ENCODE peak calls at places on chromosomes 13 and 19, in six cellular contexts. Q is WTC11; W is stimulated activated CD8-positive, alpha-beta memory T cell treated with anti-CD3 and anti-CD28 coated beads, Interleukin-4, amount 100 ng/mL, for 1 hour; L is breast epithelium; P is fibroblast of gingiva; V is pancreas. Y is an unnamed sample.

GRCh38 chr19:48491793-48492123 is 19.9 kb downstream of the LMTK3 start:
- DNase-seq in Q (peak), W (no peak), L (no peak), P (no peak), V (no peak), Y (no peak)

GRCh38 chr13:26498524-26499208 is 58.8 kb upstream of the WASF3 start:
- DNase-seq in Q (no peak), W (no peak), L (no peak), P (no peak), V (no peak), Y (no peak)

GRCh38 chr13:87093399-87093798 is 577.8 kb upstream of the SLITRK5 start:
- DNase-seq in Q (no peak), W (no peak), L (no peak), P (no peak), V (no peak), Y (no peak)

GRCh38 chr19:6276447-6276846 is 3.3 kb downstream of the MLLT1 start:
- DNase-seq in Q (no peak), W (no peak), L (peak), P (peak), V (no peak), Y (no peak)

GRCh38 chr13:24644051-24644450 is 36.2 kb upstream of the ATP12A start:
- DNase-seq in Q (no peak), W (no peak), L (no peak), P (peak), V (no peak), Y (no peak)

GRCh38 chr19:46605356-46605821 is 4.3 kb downstream of the CALM3 start:
- DNase-seq in Q (peak), W (no peak), L (no peak), P (no peak), V (no peak), Y (no peak)

GRCh38 chr13:71873418-71874276 is 6.6 kb upstream of the DACH1 start:
- DNase-seq in Q (no peak), W (no peak), L (no peak), P (no peak), V (no peak), Y (no peak)

GRCh38 chr19:10353793-10354391 is 14.5 kb upstream of the ICAM3 start:
- DNase-seq in Q (peak), W (no peak), L (no peak), P (no peak), V (no peak), Y (peak)

GRCh38 chr13:51271008-51271407 is 48.8 kb downstream of the FAM124A start:
- DNase-seq in Q (no peak), W (no peak), L (no peak), P (no peak), V (no peak), Y (no peak)

GRCh38 chr13:22773475-22773874 is 407.3 kb upstream of the SGCG start:
- DNase-seq in Q (no peak), W (no peak), L (no peak), P (no peak), V (no peak), Y (no peak)

GRCh38 chr19:34213283-34213682 is 41.0 kb downstream of the LSM14A start:
- DNase-seq in Q (no peak), W (no peak), L (no peak), P (no peak), V (no peak), Y (no peak)

GRCh38 chr13:67353031-67353430 is 122.9 kb upstream of the PCDH9 start:
- DNase-seq in Q (no peak), W (no peak), L (no peak), P (no peak), V (no peak), Y (no peak)

GRCh38 chr13:29903524-29903923 is 53.1 kb upstream of the UBL3 start:
- DNase-seq in Q (no peak), W (no peak), L (no peak), P (no peak), V (no peak), Y (no peak)

GRCh38 chr19:35869327-35870123 is 1.2 kb downstream of the APLP1 start:
- DNase-seq in Q (peak), W (no peak), L (peak), P (peak), V (peak), Y (peak)

GRCh38 chr13:27971776-27972618 is 2.9 kb upstream of the CDX2 start:
- DNase-seq in Q (no peak), W (no peak), L (no peak), P (no peak), V (no peak), Y (no peak)

GRCh38 chr13:78524936-78525335 is 78.4 kb downstream of the POU4F1 start:
- DNase-seq in Q (no peak), W (no peak), L (no peak), P (no peak), V (no peak), Y (no peak)

GRCh38 chr19:45901432-45901903 is 945 bp downstream of the MYPOP start:
- DNase-seq in Q (peak), W (no peak), L (no peak), P (peak), V (peak), Y (no peak)

GRCh38 chr19:41226053-41226873 is 7.2 kb downstream of the AXL start:
- DNase-seq in Q (peak), W (no peak), L (peak), P (peak), V (peak), Y (no peak)

GRCh38 chr13:32535140-32535539 is 3.5 kb downstream of the N4BP2L2 start:
- DNase-seq in Q (no peak), W (no peak), L (no peak), P (no peak), V (no peak), Y (no peak)

GRCh38 chr19:16764793-16765433 is 45.3 kb downstream of the NWD1 start:
- DNase-seq in Q (no peak), W (no peak), L (no peak), P (no peak), V (no peak), Y (no peak)

GRCh38 chr13:110915874-110916670 is 1.2 kb upstream of the ANKRD10 start:
- DNase-seq in Q (no peak), W (no peak), L (no peak), P (peak), V (no peak), Y (no peak)

GRCh38 chr13:101747039-101747438 is 294.6 kb downstream of the ITGBL1 start:
- DNase-seq in Q (no peak), W (no peak), L (no peak), P (no peak), V (no peak), Y (no peak)

GRCh38 chr13:30618186-30618937 is 642 bp downstream of the USPL1 start:
- DNase-seq in Q (no peak), W (no peak), L (no peak), P (no peak), V (peak), Y (peak)

GRCh38 chr19:48780684-48781391 is 25.5 kb downstream of the FGF21 start:
- DNase-seq in Q (no peak), W (no peak), L (no peak), P (no peak), V (peak), Y (no peak)

GRCh38 chr13:87622921-87623320 is 48.2 kb upstream of the SLITRK5 start:
- DNase-seq in Q (no peak), W (no peak), L (no peak), P (no peak), V (no peak), Y (no peak)

GRCh38 chr13:114035583-114036501 is 62.0 kb upstream of the C13orf46 start:
- DNase-seq in Q (no peak), W (no peak), L (peak), P (peak), V (no peak), Y (no peak)

GRCh38 chr19:33444993-33445751 is 71.7 kb downstream of the CEBPG start:
- DNase-seq in Q (no peak), W (no peak), L (no peak), P (no peak), V (no peak), Y (no peak)

GRCh38 chr13:31476753-31477152 is 262.6 kb upstream of the RXFP2 start:
- DNase-seq in Q (no peak), W (no peak), L (no peak), P (no peak), V (no peak), Y (no peak)

GRCh38 chr19:33767898-33768413 is 28.7 kb upstream of the KCTD15 start:
- DNase-seq in Q (peak), W (no peak), L (no peak), P (no peak), V (no peak), Y (peak)

GRCh38 chr13:86684402-86684801 is 885.2 kb upstream of the SLITRK6 start:
- DNase-seq in Q (no peak), W (no peak), L (no peak), P (no peak), V (no peak), Y (no peak)

GRCh38 chr19:32351807-32352630 is 6.6 kb downstream of the ZNF507 start:
- DNase-seq in Q (no peak), W (no peak), L (no peak), P (no peak), V (no peak), Y (no peak)

GRCh38 chr13:96898855-96899254 is 95.4 kb downstream of the OXGR1 start:
- DNase-seq in Q (no peak), W (no peak), L (no peak), P (no peak), V (no peak), Y (no peak)

GRCh38 chr13:37657134-37657533 is 58.6 kb upstream of the POSTN start:
- DNase-seq in Q (no peak), W (no peak), L (no peak), P (no peak), V (no peak), Y (no peak)

GRCh38 chr19:33273881-33274662 is 28.3 kb downstream of the CEBPA start:
- DNase-seq in Q (no peak), W (no peak), L (no peak), P (peak), V (no peak), Y (no peak)

GRCh38 chr13:41428155-41428554 is 29.2 kb upstream of the RGCC start:
- DNase-seq in Q (peak), W (peak), L (no peak), P (no peak), V (no peak), Y (no peak)

GRCh38 chr19:5147971-5148793 is 179.3 kb downstream of the KDM4B start:
- DNase-seq in Q (peak), W (no peak), L (no peak), P (peak), V (no peak), Y (no peak)

GRCh38 chr19:49109051-49109450 is 5.1 kb upstream of the LIN7B start:
- DNase-seq in Q (no peak), W (no peak), L (no peak), P (no peak), V (no peak), Y (no peak)

GRCh38 chr13:72726721-72727416 is 560 bp downstream of the MZT1 start:
- DNase-seq in Q (peak), W (peak), L (no peak), P (no peak), V (peak), Y (peak)

GRCh38 chr13:51913421-51914136 is 51.8 kb downstream of the CCDC70 start:
- DNase-seq in Q (peak), W (no peak), L (no peak), P (no peak), V (no peak), Y (peak)

GRCh38 chr13:108609353-108609752 is 20.1 kb upstream of the MYO16 start:
- DNase-seq in Q (no peak), W (no peak), L (no peak), P (peak), V (no peak), Y (no peak)